ENCODE peak calls at places on chromosomes 16 and 17, in nine cellular contexts. L is D721Med; C is activated CD4-positive, alpha-beta T cell treated with anti-CD3 and anti-CD28 coated beads, Interleukin-2, amount 50 U/mL, for 48 hours; N is endodermal cell; G is AG04450; B is ovary; I is mesendoderm; X is posterior cingulate gyrus; D is KG1. J is an unnamed sample.

GRCh38 chr17:41919165-41919817 is 540 bp upstream of the ACLY start:
- DNase-seq in C (no peak), D (no peak), X (no peak), N (peak), B (no peak), I (peak), L (no peak), G (no peak), J (no peak)

GRCh38 chr17:29151567-29151966 is 28.6 kb downstream of the MYO18A start:
- DNase-seq in I (peak), C (no peak), B (no peak), L (no peak), X (peak), N (peak), D (no peak), G (no peak), J (no peak)

GRCh38 chr17:59752922-59753321 is 45.5 kb downstream of the VMP1 start:
- DNase-seq in D (no peak), G (no peak), N (no peak), L (no peak), I (no peak), C (no peak), X (no peak), B (no peak), J (no peak)

GRCh38 chr16:66520406-66521194 is 29.3 kb downstream of the TK2 start:
- DNase-seq in C (no peak), L (no peak), D (peak), G (no peak), B (no peak), N (peak), X (peak), I (no peak), J (peak)

GRCh38 chr16:15650019-15650697 is at the start of gene NDE1:
- DNase-seq in L (peak), D (peak), I (peak), B (peak), N (peak), G (peak), C (peak), X (peak), J (peak)

GRCh38 chr17:58605470-58605869 is 86.4 kb downstream of the TEX14 start:
- DNase-seq in N (no peak), B (no peak), G (no peak), I (no peak), L (no peak), X (no peak), D (no peak), C (no peak), J (no peak)

GRCh38 chr16:82533161-82533560 is 93.6 kb upstream of the CDH13 start:
- DNase-seq in X (no peak), L (no peak), N (no peak), C (no peak), I (no peak), D (no peak), B (no peak), G (no peak), J (no peak)

GRCh38 chr17:81941484-81942166 is 4.5 kb upstream of the PYCR1 start:
- DNase-seq in N (peak), D (no peak), G (no peak), C (no peak), X (no peak), I (no peak), L (no peak), B (no peak), J (no peak)

GRCh38 chr17:78146881-78147280 is 696 bp downstream of the C17orf99 start:
- DNase-seq in D (no peak), N (no peak), L (no peak), C (no peak), I (no peak), G (no peak), X (no peak), B (no peak), J (no peak)